ENCODE peak calls at places on chromosomes 1 and 21, in nine cellular contexts. E, N, P, M, D, V, Z, O and G are unnamed samples.

GRCh38 chr1:27102707-27103468 is 52.0 kb downstream of the SLC9A1 start:
- DNase-seq in E (peak), N (peak), P (peak), M (peak), D (peak), V (peak), Z (peak), O (peak), G (peak)

GRCh38 chr1:172277277-172277676 is 143.2 kb upstream of the C1orf105 start:
- DNase-seq in E (no peak), N (no peak), P (peak), M (no peak), D (no peak), V (no peak), Z (no peak), O (no peak), G (no peak)

GRCh38 chr1:13899856-13900255 is 199.9 kb downstream of the PRDM2 start:
- DNase-seq in E (no peak), N (no peak), P (no peak), M (no peak), D (peak), V (no peak), Z (no peak), O (no peak), G (no peak)

GRCh38 chr21:29181799-29182470 is 51.5 kb downstream of the MAP3K7CL start:
- DNase-seq in E (no peak), N (no peak), P (peak), M (no peak), D (peak), V (no peak), Z (no peak), O (no peak), G (no peak)

GRCh38 chr1:25695066-25695990 is 78.7 kb downstream of the MAN1C1 start:
- DNase-seq in E (no peak), N (no peak), P (peak), M (peak), D (no peak), V (peak), Z (peak), O (peak), G (peak)

GRCh38 chr1:9384751-9385245 is 92.1 kb downstream of the SPSB1 start:
- DNase-seq in E (peak), N (no peak), P (no peak), M (peak), D (no peak), V (no peak), Z (peak), O (peak), G (no peak)

GRCh38 chr1:100265562-100265930 is 470 bp upstream of the RTCA start:
- DNase-seq in E (no peak), N (no peak), P (peak), M (no peak), D (peak), V (no peak), Z (no peak), O (no peak), G (no peak)

GRCh38 chr1:26278835-26279597 is 870 bp upstream of the SH3BGRL3 start:
- DNase-seq in E (peak), N (no peak), P (peak), M (peak), D (peak), V (no peak), Z (no peak), O (no peak), G (no peak)

GRCh38 chr1:47229031-47229831 is 2.8 kb downstream of the TAL1 start:
- DNase-seq in E (peak), N (no peak), P (no peak), M (no peak), D (no peak), V (no peak), Z (no peak), O (no peak), G (peak)

GRCh38 chr1:176522310-176522846 is 59.4 kb downstream of the PAPPA2 start:
- DNase-seq in E (no peak), N (no peak), P (no peak), M (no peak), D (peak), V (no peak), Z (no peak), O (no peak), G (no peak)

GRCh38 chr1:197786280-197786679 is 11.0 kb upstream of the DENND1B start:
- DNase-seq in E (no peak), N (no peak), P (no peak), M (no peak), D (peak), V (no peak), Z (no peak), O (no peak), G (no peak)

GRCh38 chr1:226882631-226883409 is 12.4 kb downstream of the PSEN2 start:
- DNase-seq in E (no peak), N (no peak), P (peak), M (no peak), D (peak), V (no peak), Z (no peak), O (no peak), G (no peak)

GRCh38 chr1:41390171-41390570 is 28.9 kb downstream of the FOXO6 start:
- DNase-seq in E (no peak), N (no peak), P (no peak), M (no peak), D (no peak), V (no peak), Z (no peak), O (no peak), G (no peak)

GRCh38 chr1:199116488-199116887 is 477.6 kb downstream of the PTPRC start:
- DNase-seq in E (no peak), N (no peak), P (no peak), M (no peak), D (no peak), V (no peak), Z (no peak), O (no peak), G (no peak)

GRCh38 chr1:199112365-199112764 is 473.5 kb downstream of the PTPRC start:
- DNase-seq in E (no peak), N (no peak), P (no peak), M (no peak), D (no peak), V (no peak), Z (no peak), O (no peak), G (no peak)

DNA sequence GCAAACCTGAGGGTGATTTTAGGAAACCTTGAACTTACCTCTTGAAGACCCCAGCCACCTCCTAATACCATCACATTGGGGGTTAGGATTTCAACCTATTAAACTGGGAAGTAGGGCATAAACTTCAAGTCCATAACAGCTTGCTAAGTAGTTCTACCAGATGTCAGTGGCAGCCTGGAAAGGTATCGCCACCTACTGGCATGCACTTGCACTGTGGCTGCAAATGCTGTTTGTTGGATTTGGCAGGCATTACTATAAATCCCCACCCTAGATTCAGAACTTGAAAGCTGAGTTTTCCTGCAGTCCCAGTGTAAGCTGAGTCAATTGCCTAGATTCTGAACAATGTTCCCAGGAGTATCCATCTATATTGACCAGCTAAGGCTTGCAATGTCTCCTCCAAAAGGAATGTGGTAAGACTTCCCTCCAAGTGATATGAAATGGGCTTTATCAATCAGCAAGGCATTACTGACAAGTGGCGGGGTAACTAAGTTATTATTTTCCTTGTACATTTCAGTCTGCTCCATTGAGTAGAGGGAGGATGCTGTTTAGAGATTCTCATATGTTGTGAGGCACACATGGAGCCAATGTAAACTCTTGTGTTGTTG is 474.5 kb downstream of the PTPRC start:
- DNase-seq in E (peak), N (peak), P (peak), M (no peak), D (peak), V (peak), Z (no peak), O (peak), G (peak)
- TF ChIP-seq CTCF in E (peak), N (peak), P (peak), M (peak), D (peak), V (peak), Z (no peak), O (peak), G (peak)

GRCh38 chr1:107152332-107152731 is 11.5 kb downstream of the NTNG1 start:
- DNase-seq in E (no peak), N (no peak), P (no peak), M (no peak), D (no peak), V (no peak), Z (no peak), O (no peak), G (no peak)

GRCh38 chr1:107147813-107148212 is 7.0 kb downstream of the NTNG1 start:
- DNase-seq in E (no peak), N (no peak), P (no peak), M (no peak), D (no peak), V (no peak), Z (no peak), O (no peak), G (no peak)

DNA sequence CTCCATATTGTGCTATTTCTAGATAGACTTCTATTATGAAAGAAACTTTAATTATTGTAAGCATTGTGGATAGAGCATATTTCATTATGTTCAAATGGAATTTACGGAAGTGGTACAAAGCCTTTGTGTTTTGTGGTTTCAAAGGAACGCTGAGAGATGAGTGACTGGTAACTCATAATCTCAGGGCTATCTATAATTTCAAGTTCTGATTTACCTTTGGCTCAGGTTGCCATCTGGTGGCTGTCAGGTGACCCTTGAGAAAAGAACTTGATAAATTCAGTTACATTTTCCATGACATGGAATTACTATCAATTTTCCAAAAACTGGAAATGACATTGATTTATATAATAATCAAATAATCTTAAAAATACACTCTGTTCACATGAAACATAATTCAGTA is 12.2 kb downstream of the NTNG1 start:
- DNase-seq in E (no peak), N (no peak), P (peak), M (no peak), D (peak), V (no peak), Z (no peak), O (no peak), G (no peak)
- TF ChIP-seq CTCF in E (no peak), N (no peak), P (no peak), M (no peak), D (peak), V (no peak), Z (no peak), O (no peak), G (no peak)

DNA sequence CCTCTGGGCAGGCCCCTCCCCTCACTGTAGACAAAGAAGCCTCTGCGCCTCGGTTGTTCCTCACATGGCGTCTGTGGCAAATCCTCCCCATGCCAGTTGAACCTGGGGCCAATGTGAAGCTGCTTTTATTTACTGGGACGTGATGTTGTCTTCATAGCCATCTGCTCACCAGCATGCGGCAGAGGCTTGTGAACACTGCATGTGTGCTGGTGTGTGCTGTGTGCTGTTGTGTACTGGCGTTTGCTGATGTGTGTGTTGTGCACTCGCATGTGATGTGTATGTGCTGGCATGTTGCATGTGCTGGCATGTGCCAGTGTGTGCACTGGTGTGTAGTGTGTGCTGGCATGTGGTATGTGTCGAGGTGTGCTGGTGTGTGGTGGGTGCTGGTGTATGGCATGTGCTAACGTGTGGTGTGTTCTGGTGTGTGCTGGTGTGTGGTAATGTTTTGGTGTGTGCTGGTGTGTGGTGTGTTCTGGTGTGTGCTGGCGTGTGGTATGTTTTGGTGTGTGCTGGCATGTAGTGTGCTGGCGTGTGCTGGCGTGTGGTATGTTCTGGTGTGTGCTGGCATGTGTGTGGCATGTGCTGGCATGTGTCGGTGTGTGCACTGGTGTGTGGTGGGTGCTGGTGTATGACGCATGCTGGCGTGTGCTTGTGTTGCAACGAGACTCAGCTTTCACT is 37.2 kb upstream of the TRAPPC10 start:
- DNase-seq in E (no peak), N (no peak), P (no peak), M (no peak), D (no peak), V (no peak), Z (no peak), O (no peak), G (no peak)
- TF ChIP-seq CTCF in E (no peak), N (no peak), P (no peak), M (no peak), D (no peak), V (no peak), Z (no peak), O (no peak), G (no peak)

DNA sequence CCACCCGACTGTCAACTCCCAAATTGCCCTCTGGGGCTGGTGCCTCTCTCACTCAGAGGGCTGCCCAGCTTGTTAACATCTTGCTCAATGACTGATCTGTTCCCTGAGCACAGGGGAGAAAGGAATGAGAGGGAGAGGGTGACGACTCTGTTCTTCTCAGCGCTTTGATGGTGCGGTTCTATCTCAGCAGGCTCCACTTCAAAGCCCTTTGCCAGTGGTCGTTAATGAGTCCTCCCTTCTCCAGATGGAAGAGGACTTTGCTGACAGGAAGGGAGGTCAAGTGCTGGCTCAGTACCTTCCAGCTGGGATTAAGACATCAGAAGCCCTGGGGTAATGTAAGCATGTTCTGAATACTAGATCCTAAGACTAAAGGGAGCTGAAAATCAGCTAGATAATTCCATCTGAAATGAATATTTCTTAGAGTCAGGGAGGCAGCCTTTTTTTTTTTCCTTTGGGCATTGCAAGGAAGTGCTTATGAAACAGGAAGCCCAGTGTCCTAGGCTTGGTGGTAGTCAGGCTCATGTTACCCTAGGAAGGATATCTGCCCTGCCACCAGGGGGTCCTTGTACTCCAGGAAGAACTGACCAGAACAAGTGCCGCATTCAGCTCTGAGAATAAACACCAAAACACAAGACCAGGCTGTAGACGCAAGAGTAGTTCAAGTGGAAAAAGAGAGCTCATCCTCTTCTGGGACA is 4.7 kb downstream of the FMOD start:
- DNase-seq in E (no peak), N (no peak), P (no peak), M (no peak), D (no peak), V (no peak), Z (peak), O (no peak), G (no peak)
- TF ChIP-seq CTCF in E (no peak), N (no peak), P (no peak), M (no peak), D (peak), V (no peak), Z (no peak), O (peak), G (peak)

GRCh38 chr1:71093938-71094337 is 13.1 kb upstream of the ZRANB2 start:
- DNase-seq in E (no peak), N (no peak), P (peak), M (no peak), D (peak), V (no peak), Z (no peak), O (no peak), G (no peak)
- TF ChIP-seq CTCF in E (peak), N (no peak), P (peak), M (peak), D (peak), V (no peak), Z (no peak), O (peak), G (peak)

GRCh38 chr1:37031419-37031818 is 2.9 kb downstream of the GRIK3 start:
- DNase-seq in E (no peak), N (no peak), P (no peak), M (no peak), D (no peak), V (no peak), Z (no peak), O (no peak), G (no peak)

GRCh38 chr1:37032660-37033354 is 1.5 kb downstream of the GRIK3 start:
- DNase-seq in E (peak), N (no peak), P (no peak), M (no peak), D (no peak), V (peak), Z (no peak), O (no peak), G (peak)

GRCh38 chr1:37033355-37034291 is 692 bp downstream of the GRIK3 start:
- DNase-seq in E (peak), N (no peak), P (no peak), M (no peak), D (no peak), V (peak), Z (no peak), O (no peak), G (no peak)

GRCh38 chr1:37031871-37032270 is 2.4 kb downstream of the GRIK3 start:
- DNase-seq in E (no peak), N (no peak), P (no peak), M (no peak), D (no peak), V (no peak), Z (no peak), O (no peak), G (no peak)

DNA sequence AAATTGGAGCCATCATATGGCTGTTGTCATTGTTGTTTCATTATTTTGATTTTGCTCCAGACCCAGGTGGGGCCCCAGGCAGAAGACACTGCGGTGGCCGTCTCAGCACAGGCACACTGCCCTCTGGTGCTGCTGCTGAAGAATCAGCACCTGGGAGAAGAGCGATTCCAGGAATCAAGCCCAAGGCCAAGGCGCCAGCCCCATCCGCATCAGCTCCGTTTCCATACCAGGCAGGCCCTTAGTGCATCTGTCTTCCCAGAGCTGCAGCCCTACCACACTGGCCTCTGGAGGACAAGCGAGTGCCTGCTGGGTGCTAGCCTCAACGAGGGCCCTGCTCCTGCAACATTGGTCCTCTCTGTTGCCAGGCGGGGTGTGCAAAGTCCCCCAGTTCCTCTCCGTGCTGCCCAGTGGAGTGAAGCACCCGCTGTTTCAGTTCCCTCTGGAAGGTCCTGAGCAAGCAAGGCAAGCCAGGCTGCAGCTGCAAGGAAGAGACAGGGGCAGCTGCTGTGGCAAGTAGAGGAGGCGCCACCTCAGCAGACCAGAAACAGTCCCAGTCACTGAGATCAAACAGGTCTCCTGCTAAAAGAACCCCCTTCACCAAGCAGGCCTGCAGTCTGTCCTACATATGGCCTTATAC is 5.2 kb downstream of the GRIK3 start:
- DNase-seq in E (no peak), N (no peak), P (no peak), M (no peak), D (no peak), V (peak), Z (no peak), O (no peak), G (no peak)
- TF ChIP-seq CTCF in E (no peak), N (no peak), P (no peak), M (no peak), D (peak), V (no peak), Z (no peak), O (no peak), G (no peak)

DNA sequence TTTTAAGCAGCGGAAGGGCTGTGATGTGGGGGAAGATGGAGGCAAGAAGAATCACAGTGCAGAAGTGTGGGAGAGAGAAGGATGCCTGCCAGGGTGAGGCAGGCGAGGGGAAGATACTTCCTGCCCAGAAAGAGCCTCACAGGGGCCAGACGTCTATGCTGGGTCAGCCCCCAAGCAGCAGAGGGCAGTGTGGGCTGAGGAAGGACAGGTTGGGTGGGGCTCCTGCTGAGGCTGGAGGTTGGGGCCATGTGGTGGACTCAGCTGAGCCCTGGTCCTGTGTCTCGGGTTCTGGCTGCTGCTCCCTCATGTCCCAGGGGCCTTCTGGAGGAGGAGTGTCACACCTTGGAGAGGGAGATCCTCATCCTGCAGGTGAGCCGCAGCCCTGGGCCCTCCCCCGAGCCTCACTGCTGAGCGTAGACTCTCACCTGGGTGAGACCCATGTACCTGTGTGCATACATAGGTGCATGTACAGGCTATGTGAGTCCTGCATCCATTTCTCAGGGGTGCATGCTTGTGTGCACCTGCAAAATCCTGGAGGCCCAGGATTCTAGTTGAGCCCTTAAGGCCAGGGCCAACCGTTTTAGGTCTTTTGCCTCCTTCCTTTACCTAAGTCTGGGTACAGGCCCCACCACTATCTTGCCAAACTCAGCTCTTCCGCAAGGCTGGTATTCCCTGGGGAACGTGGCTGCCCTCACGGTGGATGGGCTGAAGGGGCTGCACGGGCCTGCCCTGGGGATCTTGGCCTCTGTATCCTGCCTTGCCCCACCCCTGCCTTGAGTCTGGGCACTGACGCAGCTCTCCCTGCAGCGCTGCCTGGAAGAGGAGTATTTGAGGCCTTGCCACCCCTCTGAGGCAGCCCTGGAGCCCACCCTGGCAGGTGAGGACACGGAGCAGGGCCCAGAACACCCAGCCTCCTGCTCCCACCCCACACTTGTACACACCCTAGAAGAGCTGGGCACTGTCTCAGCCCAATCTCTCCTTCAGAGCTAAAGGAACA is 3.7 kb downstream of the CCDC24 start:
- DNase-seq in E (no peak), N (no peak), P (no peak), M (no peak), D (peak), V (peak), Z (no peak), O (no peak), G (peak)
- TF ChIP-seq CTCF in E (peak), N (no peak), P (peak), M (no peak), D (peak), V (no peak), Z (no peak), O (no peak), G (no peak)